ENCODE peak calls at places on chromosomes 1 and 21, in four cellular contexts. K, G, B and H are unnamed samples.

GRCh38 chr1:219220945-219221344 is 47.3 kb downstream of the LYPLAL1 start:
- DNase-seq in K (no peak), G (peak), B (no peak), H (no peak)

GRCh38 chr1:66374561-66375111 is 159.3 kb upstream of the SGIP1 start:
- DNase-seq in K (peak), G (no peak), B (no peak), H (no peak)

GRCh38 chr1:214330240-214330639 is 49.3 kb downstream of the SMYD2 start:
- DNase-seq in K (no peak), G (no peak), B (no peak), H (no peak)

GRCh38 chr1:24414884-24415333 is 693 bp upstream of the NIPAL3 start:
- DNase-seq in K (no peak), G (no peak), B (no peak), H (no peak)

GRCh38 chr1:115670476-115671175 is 28.9 kb downstream of the VANGL1 start:
- DNase-seq in K (no peak), G (no peak), B (no peak), H (no peak)

GRCh38 chr1:25467616-25468015 is 36.9 kb downstream of the MACO1 start:
- DNase-seq in K (no peak), G (no peak), B (no peak), H (no peak)

GRCh38 chr1:87518794-87519193 is 190.1 kb downstream of the LMO4 start:
- DNase-seq in K (no peak), G (no peak), B (no peak), H (no peak)

GRCh38 chr1:198125995-198126758 is 30.6 kb upstream of the NEK7 start:
- DNase-seq in K (peak), G (peak), B (no peak), H (no peak)

GRCh38 chr21:24823247-24823646 is 784.0 kb downstream of the MRPL39 start:
- DNase-seq in K (no peak), G (no peak), B (no peak), H (no peak)

GRCh38 chr1:194533641-194534040 is 1347.2 kb upstream of the B3GALT2 start:
- DNase-seq in K (no peak), G (no peak), B (no peak), H (no peak)

DNA sequence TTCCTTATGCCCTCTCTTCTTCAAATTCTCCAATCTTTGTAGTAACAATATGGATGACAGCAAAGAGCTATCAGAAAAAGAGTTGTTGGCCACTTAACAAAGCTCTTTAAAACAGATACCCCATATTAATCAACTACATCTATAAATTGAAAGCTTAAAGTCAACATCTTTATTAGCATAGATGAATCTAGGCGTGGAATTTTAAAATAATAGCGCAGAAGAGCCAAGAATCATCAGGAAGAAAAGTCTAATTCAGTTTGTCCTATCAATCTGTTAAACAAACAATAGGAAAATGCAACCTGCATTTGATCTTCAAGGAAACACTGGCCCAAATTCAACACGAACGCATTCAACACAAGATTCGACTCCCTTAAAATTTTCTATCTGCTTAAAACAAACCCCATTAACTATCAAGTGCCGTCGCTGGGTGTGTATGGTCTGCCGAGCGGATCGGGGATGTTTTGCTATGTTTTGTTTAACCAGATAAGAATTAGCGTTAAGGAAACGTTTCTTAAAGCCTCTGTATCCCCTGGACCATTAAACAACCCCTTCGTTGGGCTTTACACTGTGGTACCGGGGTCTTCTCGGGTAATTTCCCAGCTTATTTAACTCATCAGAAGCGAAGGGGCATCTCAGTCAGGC is 1.0 kb downstream of the LYST start:
- DNase-seq in K (no peak), G (peak), B (no peak), H (no peak)
- H3K27ac ChIP-seq in K (peak), G (peak), B (peak), H (peak)

GRCh38 chr1:111148376-111148881 is 8.4 kb downstream of the CEPT1 start:
- DNase-seq in K (no peak), G (no peak), B (no peak), H (no peak)

GRCh38 chr1:111151838-111152237 is 11.8 kb downstream of the CEPT1 start:
- DNase-seq in K (no peak), G (no peak), B (no peak), H (no peak)

GRCh38 chr1:111157425-111157824 is 17.4 kb downstream of the CEPT1 start:
- DNase-seq in K (no peak), G (no peak), B (no peak), H (no peak)

DNA sequence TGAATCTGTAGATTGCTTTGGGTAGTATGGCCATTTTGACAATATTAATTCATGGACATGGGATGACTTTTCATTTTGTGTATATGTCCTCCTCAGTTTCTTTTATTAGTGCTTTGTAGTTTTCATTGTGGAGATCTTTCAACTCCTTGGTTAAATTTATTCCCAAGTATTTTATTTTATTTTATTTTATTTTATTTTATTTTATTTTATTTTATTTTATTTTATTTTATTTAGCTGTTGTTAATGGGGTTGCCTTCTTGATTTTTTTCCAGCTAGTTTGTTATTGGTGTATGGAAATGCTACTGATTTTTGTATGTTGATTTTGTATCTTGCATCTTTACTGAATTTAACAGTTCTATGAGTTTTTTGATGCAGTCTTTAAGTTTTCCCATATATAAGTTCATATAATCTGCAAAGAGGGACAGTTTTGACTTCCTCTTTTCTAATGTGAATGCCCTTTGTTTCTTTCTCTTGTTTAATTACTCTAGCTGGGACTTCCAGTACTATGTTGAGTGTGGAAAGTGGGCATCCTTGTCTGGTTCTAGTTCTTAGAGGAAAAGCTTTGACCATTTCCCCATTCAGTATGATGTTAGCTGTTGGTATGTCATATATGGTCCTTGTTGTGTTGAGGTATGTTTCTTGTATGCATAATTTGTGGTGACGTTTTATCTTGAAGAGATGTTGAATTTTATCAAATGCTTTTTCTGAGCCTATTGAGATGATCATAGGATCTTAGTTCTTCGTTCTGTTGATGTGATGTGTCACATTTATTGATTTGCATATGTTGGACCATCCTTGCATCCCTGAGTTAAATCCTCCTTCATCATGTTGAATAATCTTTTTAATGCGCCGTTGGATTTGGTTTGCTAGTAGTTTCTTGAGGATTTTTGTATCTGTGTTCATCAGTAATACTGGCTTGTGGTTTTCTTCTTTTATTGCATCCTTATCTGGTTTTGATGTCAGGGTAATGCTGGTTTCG is 14.3 kb downstream of the CEPT1 start:
- DNase-seq in K (no peak), G (no peak), B (no peak), H (no peak)
- H3K27ac ChIP-seq in K (no peak), G (no peak), B (no peak), H (no peak)

GRCh38 chr1:175530981-175531380 is 212.4 kb downstream of the TNR start:
- DNase-seq in K (no peak), G (no peak), B (no peak), H (no peak)
- H3K27ac ChIP-seq in K (no peak), G (no peak), B (no peak), H (no peak)

DNA sequence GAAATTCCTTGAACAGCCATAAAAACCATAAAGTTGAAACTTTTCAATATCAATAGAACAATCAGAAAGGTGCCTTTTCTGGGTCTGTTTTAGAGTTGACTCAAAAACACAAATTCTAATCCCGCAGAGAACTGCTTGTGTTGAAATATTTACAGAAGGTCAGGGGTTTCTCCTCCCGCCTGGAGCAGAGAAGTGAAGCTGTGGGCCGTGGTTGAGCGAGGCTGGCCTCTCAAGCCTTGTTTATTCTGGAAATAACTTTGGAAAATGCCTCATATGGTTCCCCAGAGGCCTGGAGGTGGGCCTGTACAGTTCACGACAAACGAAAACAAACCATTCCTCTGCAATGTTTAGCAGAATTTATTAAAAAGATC is 90.8 kb upstream of the ERRFI1 start:
- DNase-seq in K (no peak), G (no peak), B (peak), H (no peak)
- H3K27ac ChIP-seq in K (no peak), G (no peak), B (peak), H (no peak)